ENCODE peak calls at places on chromosomes 12 and 14, in seven cellular contexts. S, Z, Y, L, T, J and O are unnamed samples. For H3K4me1 and H3K27me3, the result is how much of the 10 kb centered on the place peaks cover.

GRCh38 chr12:92550661-92551060 is 152.1 kb upstream of the PLEKHG7 start:
- DNase-seq in T (no peak), Z (no peak), Y (no peak), J (no peak), S (no peak), L (no peak), O (no peak)

GRCh38 chr12:100608776-100609175 is 35.3 kb downstream of the GAS2L3 start:
- DNase-seq in S (no peak), Y (no peak), T (no peak), J (no peak), L (no peak), Z (no peak), O (no peak)

GRCh38 chr14:96762650-96763049 is 34.5 kb upstream of the VRK1 start:
- DNase-seq in T (no peak), Y (peak), J (peak), S (peak), Z (peak), L (no peak), O (peak)

GRCh38 chr14:96030136-96030760 is 8.9 kb upstream of the C14orf132 start:
- DNase-seq in S (no peak), T (no peak), Z (no peak), Y (no peak), J (no peak), L (no peak), O (no peak)

GRCh38 chr12:2276288-2276842 is 223.6 kb downstream of the CACNA1C start:
- DNase-seq in S (no peak), T (no peak), Y (no peak), L (no peak), Z (no peak), J (no peak), O (no peak)

GRCh38 chr14:31270196-31270772 is 62.7 kb upstream of the HECTD1 start:
- DNase-seq in Y (no peak), J (peak), Z (peak), S (peak), L (no peak), T (no peak), O (peak)

GRCh38 chr12:29711381-29711780 is 72.4 kb downstream of the TMTC1 start:
- DNase-seq in Y (no peak), S (no peak), Z (peak), T (no peak), J (no peak), L (no peak), O (no peak)

GRCh38 chr12:106108187-106108816 is 30.5 kb downstream of the NUAK1 start:
- DNase-seq in S (no peak), J (peak), Z (no peak), Y (no peak), T (no peak), L (no peak), O (no peak)

GRCh38 chr14:105866841-105867321 is 340.5 kb downstream of the TMEM121 start:
- DNase-seq in S (no peak), Y (no peak), L (no peak), J (no peak), Z (no peak), T (peak), O (no peak)

GRCh38 chr12:65728913-65729793 is 95.1 kb upstream of the HMGA2 start:
- DNase-seq in Z (peak), S (no peak), T (no peak), Y (no peak), J (peak), L (no peak), O (peak)

GRCh38 chr12:11653215-11653753 is 3.8 kb downstream of the ETV6 start:
- DNase-seq in T (no peak), Y (no peak), S (no peak), L (no peak), Z (no peak), J (no peak), O (peak)

GRCh38 chr12:12784911-12785814 is at the start of gene APOLD1:
- DNase-seq in Z (peak), S (no peak), L (no peak), J (peak), Y (no peak), T (peak), O (peak)

GRCh38 chr12:78898416-78898815 is 33.8 kb downstream of the SYT1 start:
- DNase-seq in J (no peak), T (no peak), Z (peak), S (peak), Y (peak), L (no peak), O (peak)

GRCh38 chr12:78402366-78403134 is 462.0 kb upstream of the SYT1 start:
- DNase-seq in J (no peak), Y (no peak), S (no peak), Z (peak), L (no peak), T (no peak), O (no peak)

GRCh38 chr12:69284131-69284530 is 44.8 kb downstream of the CPSF6 start:
- DNase-seq in Z (peak), T (peak), L (no peak), J (peak), S (peak), Y (peak), O (peak)

GRCh38 chr14:61080591-61081010 is 99.6 kb downstream of the SLC38A6 start:
- DNase-seq in T (no peak), S (no peak), L (no peak), J (peak), Z (no peak), Y (no peak), O (no peak)

GRCh38 chr14:85601246-85601645 is 71.3 kb downstream of the FLRT2 start:
- DNase-seq in S (no peak), Z (no peak), L (no peak), T (no peak), Y (no peak), J (no peak), O (no peak)

GRCh38 chr12:237026-237815 is 23.3 kb upstream of the SLC6A12 start:
- DNase-seq in T (peak), S (no peak), L (no peak), Y (peak), Z (no peak), J (no peak), O (no peak)

GRCh38 chr14:68250950-68251765 is 431.6 kb downstream of the RAD51B start:
- DNase-seq in S (no peak), T (no peak), J (peak), Y (no peak), Z (no peak), L (no peak), O (no peak)

GRCh38 chr14:64005822-64006221 is 153.0 kb downstream of the SYNE2 start:
- DNase-seq in L (no peak), Y (no peak), Z (no peak), J (no peak), S (no peak), T (no peak), O (no peak)

GRCh38 chr12:132003846-132004245 is 54.1 kb downstream of the EP400 start:
- DNase-seq in T (no peak), Z (no peak), L (no peak), S (no peak), J (no peak), Y (no peak), O (peak)

GRCh38 chr12:62530596-62530995 is 64.0 kb downstream of the MON2 start:
- DNase-seq in Y (no peak), S (no peak), L (no peak), T (no peak), Z (no peak), J (no peak), O (peak)

GRCh38 chr14:50260511-50260910 is 29.1 kb upstream of the SOS2 start:
- DNase-seq in Y (peak), S (peak), L (no peak), J (peak), Z (peak), T (no peak), O (peak)

GRCh38 chr14:51304428-51304827 is 64.4 kb downstream of the TMX1 start:
- DNase-seq in T (no peak), S (no peak), Z (no peak), J (peak), L (no peak), Y (no peak), O (peak)

GRCh38 chr14:98168196-98168985 is 1103.6 kb downstream of the BCL11B start:
- DNase-seq in Z (no peak), S (no peak), J (no peak), Y (no peak), L (no peak), T (no peak), O (no peak)
- H3K4me3 ChIP-seq in Z (no peak), S (no peak), J (no peak), Y (no peak), L (peak), T (no peak), O (no peak)

GRCh38 chr12:111446631-111447570 is 41.2 kb downstream of the SH2B3 start:
- DNase-seq in J (no peak), Y (peak), Z (no peak), L (no peak), S (no peak), T (no peak), O (no peak)

GRCh38 chr12:111444706-111445310 is 39.1 kb downstream of the SH2B3 start:
- DNase-seq in Y (peak), J (peak), T (peak), Z (peak), L (peak), S (no peak), O (peak)

GRCh38 chr12:111445311-111446043 is 39.8 kb downstream of the SH2B3 start:
- DNase-seq in T (no peak), Z (no peak), Y (no peak), S (no peak), J (no peak), L (no peak), O (no peak)

GRCh38 chr12:111447571-111448265 is 42.0 kb downstream of the SH2B3 start:
- DNase-seq in J (no peak), T (no peak), Z (no peak), S (no peak), L (no peak), Y (peak), O (no peak)

GRCh38 chr12:111446044-111446581 is 40.4 kb downstream of the SH2B3 start:
- DNase-seq in T (no peak), Z (no peak), L (no peak), S (no peak), J (peak), Y (no peak), O (peak)
- H3K4me1 ChIP-seq in T (under half), Z (under half), L (under half), S (under half), J (under half), Y (under half), O (under half)

DNA sequence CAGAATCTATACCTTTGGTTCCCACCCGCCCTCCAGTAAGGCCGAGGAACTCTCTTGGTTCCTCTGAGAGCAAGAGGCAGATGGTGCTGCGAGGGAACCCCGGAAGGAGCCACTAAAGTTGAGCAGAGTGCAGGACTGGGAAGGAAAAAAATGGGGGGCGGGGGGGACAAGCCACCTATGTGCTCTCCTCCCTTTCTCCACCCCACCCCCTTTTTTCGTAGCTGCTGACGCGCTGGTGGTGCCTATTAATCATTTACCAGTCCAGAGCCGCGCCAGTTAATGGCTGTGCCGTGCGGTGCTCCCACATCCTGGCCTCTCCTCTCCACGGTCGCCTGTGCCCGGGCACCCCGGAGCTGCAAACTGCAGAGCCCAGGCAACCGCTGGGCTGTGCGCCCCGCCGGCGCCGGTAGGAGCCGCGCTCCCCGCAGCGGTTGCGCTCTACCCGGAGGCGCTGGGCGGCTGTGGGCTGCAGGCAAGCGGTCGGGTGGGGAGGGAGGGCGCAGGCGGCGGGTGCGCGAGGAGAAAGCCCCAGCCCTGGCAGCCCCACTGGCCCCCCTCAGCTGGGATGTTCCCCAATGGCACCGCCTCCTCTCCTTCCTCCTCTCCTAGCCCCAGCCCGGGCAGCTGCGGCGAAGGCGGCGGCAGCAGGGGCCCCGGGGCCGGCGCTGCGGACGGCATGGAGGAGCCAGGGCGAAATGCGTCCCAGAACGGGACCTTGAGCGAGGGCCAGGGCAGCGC is 1.3 kb downstream of the SSTR1 start:
- DNase-seq in L (no peak), S (no peak), J (peak), T (peak), Z (peak), Y (no peak), O (peak)
- H3K27me3 ChIP-seq in L (under half), S (under half), J (half or more), T (under half), Z (half or more), Y (under half), O (half or more)

DNA sequence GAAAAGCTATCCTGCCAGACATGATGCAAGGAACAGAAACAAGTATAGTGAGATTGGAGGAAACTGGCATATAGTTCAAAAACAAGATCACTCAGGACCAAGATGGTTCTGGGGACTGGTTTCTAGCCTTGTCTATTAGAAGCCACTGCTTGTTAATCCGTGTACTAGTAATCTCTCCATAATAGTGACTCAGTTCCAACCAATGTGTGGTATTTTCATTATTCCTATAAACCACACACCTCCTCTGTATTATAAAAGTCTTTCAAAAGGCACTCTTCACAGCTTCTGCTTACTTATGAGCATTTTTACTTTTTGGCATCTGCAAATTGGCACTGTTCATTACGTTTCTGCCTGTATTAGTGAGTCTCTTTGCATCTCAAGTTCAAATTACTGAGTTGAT is 140.3 kb downstream of the SLC6A15 start:
- DNase-seq in S (no peak), Z (no peak), L (no peak), J (no peak), Y (no peak), T (no peak), O (no peak)
- H3K4me3 ChIP-seq in S (no peak), Z (no peak), L (no peak), J (no peak), Y (no peak), T (no peak), O (no peak)